ENCODE peak calls at places on chromosome 4, in nine cellular contexts. B, A, K, Y, N, X, U, W and E are unnamed samples.

GRCh38 chr4:53562409-53562808 is 28.9 kb downstream of the LNX1 start:
- DNase-seq in K (no peak), Y (no peak), B (no peak), X (no peak), A (no peak), U (no peak), W (no peak), N (no peak), E (no peak)

GRCh38 chr4:157043131-157043530 is 32.8 kb upstream of the GLRB start:
- DNase-seq in B (no peak), A (no peak), N (no peak), K (peak; percentile 68), Y (no peak), U (no peak), W (peak; percentile 50), X (no peak), E (no peak)

GRCh38 chr4:154743683-154744340 is at the start of gene LRAT:
- DNase-seq in A (no peak), W (peak; percentile 62), K (no peak), X (no peak), Y (no peak), U (no peak), N (no peak), B (peak; percentile 39), E (peak; percentile 35)

GRCh38 chr4:85780664-85781063 is 305.7 kb downstream of the ARHGAP24 start:
- DNase-seq in B (no peak), A (no peak), U (no peak), W (no peak), X (no peak), N (no peak), Y (no peak), K (peak; percentile 87), E (no peak)

GRCh38 chr4:79864470-79865190 is 208.4 kb downstream of the ANTXR2 start:
- DNase-seq in B (no peak), A (no peak), W (no peak), K (no peak), X (no peak), Y (no peak), N (peak; percentile 81), U (no peak), E (no peak)

GRCh38 chr4:172686021-172686420 is 482.6 kb upstream of the GALNT7 start:
- DNase-seq in N (no peak), X (no peak), U (no peak), B (no peak), K (no peak), W (no peak), Y (no peak), A (no peak), E (no peak)

GRCh38 chr4:148800943-148801342 is 358.7 kb upstream of the NR3C2 start:
- DNase-seq in A (no peak), N (no peak), K (peak; percentile 24), U (no peak), W (no peak), X (no peak), B (no peak), Y (no peak), E (no peak)

GRCh38 chr4:3368841-3369760 is 72.7 kb upstream of the HGFAC start:
- DNase-seq in Y (no peak), W (no peak), B (no peak), X (no peak), K (peak; percentile 21), A (no peak), N (no peak), U (no peak), E (no peak)

GRCh38 chr4:112422644-112423043 is 93.3 kb downstream of the NEUROG2 start:
- DNase-seq in A (no peak), K (no peak), W (no peak), B (no peak), X (no peak), U (no peak), Y (no peak), N (no peak), E (no peak)

GRCh38 chr4:71133491-71133890 is 140.0 kb downstream of the DCK start:
- DNase-seq in U (no peak), X (no peak), K (peak; percentile 47), W (no peak), A (no peak), Y (no peak), N (no peak), B (no peak), E (no peak)

GRCh38 chr4:47217884-47218283 is 186.5 kb downstream of the GABRB1 start:
- DNase-seq in B (no peak), K (no peak), A (no peak), Y (no peak), U (no peak), X (no peak), N (no peak), W (no peak), E (no peak)

GRCh38 chr4:128424524-128425195 is 137.0 kb upstream of the PGRMC2 start:
- DNase-seq in K (peak; percentile 55), W (no peak), U (no peak), N (no peak), Y (no peak), A (no peak), X (peak; percentile 8), B (no peak), E (no peak)